ENCODE peak calls at places on chromosomes 5 and 9, in nine cellular contexts. U is EL; D is DMS53; K is lung microvascular endothelial cell; X is ureter; E is stimulated activated naive B cell treated with anti-CD40 and anti-IgM and Interleukin-4, amounts not matched to agents 10 μg/mL and 1 μg/mL and 100 μg/mL, for 72 hours; O is central memory CD4-positive, alpha-beta T cell; S is HEK293T; C is choroid plexus epithelial cell. W is an unnamed sample.
A peak's percentile ranks its signal among the peaks of the same experiment; 100 is the strongest.

GRCh38 chr5:74576941-74577456 is 63.5 kb downstream of the ENC1 start:
- DNase-seq in K (peak; percentile 86), C (peak; percentile 81), U (peak; percentile 24), O (peak; percentile 23), D (peak; percentile 58), E (no peak), X (no peak), S (no peak), W (peak; percentile 57)

GRCh38 chr5:181170996-181171395 is 23.6 kb downstream of the OR2V2 start:
- DNase-seq in D (no peak), K (no peak), O (no peak), U (peak; percentile 43), X (no peak), S (no peak), C (no peak), E (no peak), W (no peak)

GRCh38 chr5:170541146-170541769 is 37.4 kb downstream of the KCNIP1 start:
- DNase-seq in E (no peak), U (peak; percentile 24), X (no peak), K (no peak), C (no peak), S (no peak), D (no peak), O (no peak), W (no peak)

GRCh38 chr9:117427357-117427913 is 12.6 kb upstream of the ASTN2 start:
- DNase-seq in U (no peak), O (no peak), X (no peak), C (no peak), S (no peak), K (no peak), E (no peak), D (no peak), W (no peak)

GRCh38 chr9:86202338-86202882 is 57.0 kb downstream of the C9orf153 start:
- DNase-seq in O (peak; percentile 19), X (no peak), C (peak; percentile 77), U (peak; percentile 63), E (no peak), D (peak; percentile 69), K (peak; percentile 54), S (peak; percentile 72), W (peak; percentile 60)

GRCh38 chr9:28909526-28909925 is 1336.2 kb upstream of the C9orf72 start:
- DNase-seq in X (no peak), E (no peak), C (no peak), O (no peak), U (no peak), D (no peak), S (no peak), K (no peak), W (no peak)

GRCh38 chr5:109416882-109417281 is 7.1 kb upstream of the PJA2 start:
- DNase-seq in D (no peak), O (no peak), U (no peak), X (no peak), S (no peak), E (no peak), K (peak; percentile 19), C (no peak), W (no peak)

GRCh38 chr5:138844812-138845513 is 30.2 kb downstream of the LRRTM2 start:
- DNase-seq in O (no peak), E (no peak), K (peak; percentile 81), U (peak; percentile 83), C (peak; percentile 68), S (no peak), X (no peak), D (no peak), W (no peak)

GRCh38 chr9:137049544-137050449 is 3.8 kb upstream of the NPDC1 start:
- DNase-seq in X (no peak), C (peak; percentile 59), S (peak; percentile 78), E (no peak), K (peak; percentile 50), O (no peak), U (peak; percentile 49), D (peak; percentile 92), W (peak; percentile 84)

W was measured in HT-29.